ENCODE peak calls at places on chromosomes 16 and 17, in seven cellular contexts. Z, D, C, V, R, A and F are unnamed samples.

GRCh38 chr17:20009302-20010098 is at the start of gene SPECC1:
- DNase-seq in Z (peak), D (peak), C (no peak), V (peak), R (peak), A (peak), F (peak)

GRCh38 chr16:69039333-69039941 is 66.0 kb upstream of the HAS3 start:
- DNase-seq in Z (no peak), D (no peak), C (peak), V (peak), R (no peak), A (no peak), F (peak)

GRCh38 chr16:2952679-2953078 is 11.4 kb upstream of the KREMEN2 start:
- DNase-seq in Z (no peak), D (peak), C (no peak), V (no peak), R (no peak), A (no peak), F (no peak)

GRCh38 chr17:77966476-77966875 is 8.0 kb downstream of the TNRC6C start:
- DNase-seq in Z (no peak), D (no peak), C (no peak), V (no peak), R (no peak), A (no peak), F (no peak)

GRCh38 chr17:42531455-42532354 is 4.3 kb upstream of the NAGLU start:
- DNase-seq in Z (peak), D (peak), C (peak), V (no peak), R (peak), A (no peak), F (peak)

GRCh38 chr17:74898376-74898946 is 5.0 kb upstream of the FADS6 start:
- DNase-seq in Z (no peak), D (no peak), C (no peak), V (no peak), R (no peak), A (no peak), F (no peak)

GRCh38 chr17:63033142-63033541 is 67.1 kb downstream of the TANC2 start:
- DNase-seq in Z (no peak), D (no peak), C (no peak), V (no peak), R (no peak), A (no peak), F (no peak)

GRCh38 chr16:29748077-29748759 is 2.4 kb upstream of the C16orf54 start:
- DNase-seq in Z (peak), D (no peak), C (no peak), V (no peak), R (no peak), A (no peak), F (no peak)

GRCh38 chr17:43329183-43329582 is 69.6 kb upstream of the ARL4D start:
- DNase-seq in Z (no peak), D (no peak), C (no peak), V (no peak), R (no peak), A (no peak), F (no peak)

GRCh38 chr17:65556014-65556909 is 5.2 kb downstream of the AXIN2 start:
- DNase-seq in Z (peak), D (peak), C (peak), V (peak), R (peak), A (no peak), F (peak)

GRCh38 chr17:77303620-77304019 is 162.9 kb downstream of the SEC14L1 start:
- DNase-seq in Z (no peak), D (no peak), C (no peak), V (no peak), R (no peak), A (no peak), F (no peak)

GRCh38 chr16:68311316-68311620 is 449 bp downstream of the PRMT7 start:
- DNase-seq in Z (no peak), D (no peak), C (no peak), V (peak), R (no peak), A (no peak), F (peak)

GRCh38 chr17:57357392-57357784 is 101.1 kb downstream of the MSI2 start:
- DNase-seq in Z (no peak), D (peak), C (no peak), V (no peak), R (no peak), A (no peak), F (no peak)

GRCh38 chr16:89845417-89845816 is 17.1 kb downstream of the SPIRE2 start:
- DNase-seq in Z (peak), D (no peak), C (no peak), V (no peak), R (no peak), A (no peak), F (peak)

GRCh38 chr17:78357687-78358537 is 2.0 kb downstream of the SOCS3 start:
- DNase-seq in Z (no peak), D (no peak), C (no peak), V (peak), R (no peak), A (no peak), F (no peak)

GRCh38 chr16:31071861-31072260 is 2.2 kb downstream of the ZNF668 start:
- DNase-seq in Z (no peak), D (no peak), C (peak), V (peak), R (no peak), A (peak), F (no peak)

GRCh38 chr17:68511671-68512246 is 471 bp upstream of the PRKAR1A start:
- DNase-seq in Z (peak), D (peak), C (peak), V (peak), R (peak), A (peak), F (peak)

GRCh38 chr17:1645207-1646171 is at the start of gene SCARF1:
- DNase-seq in Z (peak), D (no peak), C (no peak), V (no peak), R (peak), A (no peak), F (no peak)

GRCh38 chr16:73268311-73268997 is 220.5 kb upstream of the ZFHX3 start:
- DNase-seq in Z (no peak), D (no peak), C (no peak), V (peak), R (no peak), A (no peak), F (no peak)

GRCh38 chr17:67474081-67474661 is 97.1 kb downstream of the PITPNC1 start:
- DNase-seq in Z (no peak), D (no peak), C (no peak), V (peak), R (peak), A (no peak), F (peak)

GRCh38 chr17:81132770-81133723 is 32.3 kb upstream of the PVALEF start:
- DNase-seq in Z (no peak), D (no peak), C (no peak), V (no peak), R (no peak), A (no peak), F (no peak)

GRCh38 chr16:81608515-81609209 is 164.1 kb downstream of the CMIP start:
- DNase-seq in Z (no peak), D (no peak), C (no peak), V (peak), R (peak), A (no peak), F (peak)

GRCh38 chr17:44707755-44708400 is 587 bp upstream of the DBF4B start:
- DNase-seq in Z (no peak), D (no peak), C (no peak), V (peak), R (no peak), A (no peak), F (no peak)

GRCh38 chr17:2777242-2777867 is 18.9 kb upstream of the RAP1GAP2 start:
- DNase-seq in Z (no peak), D (no peak), C (no peak), V (no peak), R (no peak), A (no peak), F (no peak)

GRCh38 chr16:68384293-68385255 is 63.7 kb downstream of the SMPD3 start:
- DNase-seq in Z (no peak), D (no peak), C (no peak), V (no peak), R (no peak), A (no peak), F (peak)